ENCODE peak calls at places on chromosome 16, in five cellular contexts. One of them, this sample, is unnamed. For H3K9me3 and H3K27me3, the result is how much of the 10 kb centered on the place peaks cover.

GRCh38 chr16:29844575-29845331 is 18.3 kb downstream of the CDIPT start:
- DNase-seq in endodermal cell: no peak
- DNase-seq in HAP-1: no peak
- DNase-seq in ascending aorta: no peak
- DNase-seq in colonic mucosa: no peak
- DNase-seq in this sample: no peak

GRCh38 chr16:29891525-29892457 is 7.6 kb downstream of the SEZ6L2 start:
- DNase-seq in endodermal cell: no peak
- DNase-seq in ascending aorta: no peak
- DNase-seq in HAP-1: no peak
- DNase-seq in colonic mucosa: no peak
- DNase-seq in this sample: no peak

GRCh38 chr16:57804111-57804837 is 2.0 kb upstream of the KIFC3 start:
- DNase-seq in endodermal cell: no peak
- DNase-seq in ascending aorta: no peak
- DNase-seq in HAP-1: no peak
- DNase-seq in colonic mucosa: no peak
- DNase-seq in this sample: no peak

GRCh38 chr16:87326151-87326571 is 9.0 kb upstream of the C16orf95 start:
- DNase-seq in HAP-1: no peak
- DNase-seq in colonic mucosa: no peak
- DNase-seq in ascending aorta: no peak
- DNase-seq in endodermal cell: no peak
- DNase-seq in this sample: no peak

GRCh38 chr16:12613131-12613991 is 190.3 kb downstream of the CPPED1 start:
- DNase-seq in colonic mucosa: peak
- DNase-seq in endodermal cell: peak
- DNase-seq in HAP-1: no peak
- DNase-seq in ascending aorta: no peak
- DNase-seq in this sample: peak

GRCh38 chr16:31390504-31391043 is 2.6 kb upstream of the ITGAD start:
- DNase-seq in endodermal cell: no peak
- DNase-seq in HAP-1: no peak
- DNase-seq in ascending aorta: no peak
- DNase-seq in colonic mucosa: no peak
- DNase-seq in this sample: no peak

GRCh38 chr16:70653809-70654771 is 7.7 kb downstream of the IL34 start:
- DNase-seq in HAP-1: peak
- DNase-seq in ascending aorta: peak
- DNase-seq in endodermal cell: peak
- DNase-seq in colonic mucosa: peak
- DNase-seq in this sample: peak

GRCh38 chr16:53511403-53512280 is 8.6 kb upstream of the AKTIP start:
- DNase-seq in HAP-1: no peak
- DNase-seq in endodermal cell: peak
- DNase-seq in colonic mucosa: no peak
- DNase-seq in ascending aorta: peak
- DNase-seq in this sample: peak

GRCh38 chr16:19113577-19114358 is at the start of gene ITPRIPL2:
- DNase-seq in colonic mucosa: peak
- DNase-seq in HAP-1: peak
- DNase-seq in ascending aorta: peak
- DNase-seq in endodermal cell: peak
- DNase-seq in this sample: peak

GRCh38 chr16:75494696-75495601 is at the start of gene CHST6:
- DNase-seq in ascending aorta: no peak
- DNase-seq in endodermal cell: peak
- DNase-seq in HAP-1: peak
- DNase-seq in colonic mucosa: peak
- DNase-seq in this sample: no peak

GRCh38 chr16:17921357-17921978 is 415.1 kb downstream of the NPIPA8 start:
- DNase-seq in HAP-1: peak
- DNase-seq in endodermal cell: peak
- DNase-seq in ascending aorta: no peak
- DNase-seq in colonic mucosa: peak
- DNase-seq in this sample: peak

GRCh38 chr16:15907863-15908478 is 19.6 kb upstream of the CEP20 start:
- DNase-seq in HAP-1: peak
- DNase-seq in colonic mucosa: peak
- DNase-seq in endodermal cell: peak
- DNase-seq in ascending aorta: no peak
- DNase-seq in this sample: peak

GRCh38 chr16:68517606-68518161 is 21.4 kb upstream of the ZFP90 start:
- DNase-seq in ascending aorta: no peak
- DNase-seq in endodermal cell: no peak
- DNase-seq in HAP-1: no peak
- DNase-seq in colonic mucosa: no peak
- DNase-seq in this sample: no peak

GRCh38 chr16:9088848-9089247 is 2.6 kb upstream of the HAPSTR1 start:
- DNase-seq in colonic mucosa: no peak
- DNase-seq in ascending aorta: no peak
- DNase-seq in endodermal cell: no peak
- DNase-seq in HAP-1: no peak
- DNase-seq in this sample: no peak

GRCh38 chr16:21100447-21100846 is 50.2 kb downstream of the DNAH3 start:
- DNase-seq in endodermal cell: no peak
- DNase-seq in ascending aorta: no peak
- DNase-seq in colonic mucosa: no peak
- DNase-seq in HAP-1: no peak
- DNase-seq in this sample: no peak

GRCh38 chr16:58519707-58520106 is 4.4 kb downstream of the SETD6 start:
- DNase-seq in ascending aorta: no peak
- DNase-seq in HAP-1: no peak
- DNase-seq in colonic mucosa: no peak
- DNase-seq in endodermal cell: no peak
- DNase-seq in this sample: no peak

GRCh38 chr16:49596119-49596518 is 222.5 kb downstream of the C16orf78 start:
- DNase-seq in endodermal cell: peak
- DNase-seq in HAP-1: no peak
- DNase-seq in colonic mucosa: no peak
- DNase-seq in ascending aorta: peak
- DNase-seq in this sample: peak

GRCh38 chr16:76376988-76377387 is 99.8 kb downstream of the CNTNAP4 start:
- DNase-seq in ascending aorta: no peak
- DNase-seq in HAP-1: no peak
- DNase-seq in endodermal cell: no peak
- DNase-seq in colonic mucosa: no peak
- DNase-seq in this sample: no peak

GRCh38 chr16:17343028-17343427 is 127.7 kb downstream of the XYLT1 start:
- DNase-seq in colonic mucosa: no peak
- DNase-seq in HAP-1: no peak
- DNase-seq in endodermal cell: no peak
- DNase-seq in ascending aorta: no peak
- DNase-seq in this sample: no peak

GRCh38 chr16:15811778-15812750 is 44.8 kb downstream of the MYH11 start:
- DNase-seq in colonic mucosa: no peak
- DNase-seq in ascending aorta: peak
- DNase-seq in HAP-1: peak
- DNase-seq in endodermal cell: peak
- DNase-seq in this sample: peak

GRCh38 chr16:70664325-70665112 is 18.2 kb downstream of the IL34 start:
- DNase-seq in colonic mucosa: no peak
- DNase-seq in ascending aorta: peak
- DNase-seq in HAP-1: no peak
- DNase-seq in endodermal cell: peak
- DNase-seq in this sample: no peak

GRCh38 chr16:30430428-30430970 is 669 bp upstream of the DCTPP1 start:
- DNase-seq in colonic mucosa: no peak
- DNase-seq in endodermal cell: no peak
- DNase-seq in ascending aorta: no peak
- DNase-seq in HAP-1: no peak
- DNase-seq in this sample: peak

GRCh38 chr16:69105501-69106361 is at the start of gene HAS3:
- DNase-seq in colonic mucosa: peak
- DNase-seq in HAP-1: peak
- DNase-seq in endodermal cell: peak
- DNase-seq in ascending aorta: no peak
- DNase-seq in this sample: peak

GRCh38 chr16:30063893-30064745 is 1.4 kb upstream of the ALDOA start:
- DNase-seq in ascending aorta: peak
- DNase-seq in colonic mucosa: peak
- DNase-seq in endodermal cell: peak
- DNase-seq in HAP-1: peak
- DNase-seq in this sample: peak

GRCh38 chr16:75379911-75380847 is 53.1 kb downstream of the CFDP1 start:
- DNase-seq in colonic mucosa: peak
- DNase-seq in ascending aorta: no peak
- DNase-seq in endodermal cell: no peak
- DNase-seq in HAP-1: no peak
- DNase-seq in this sample: no peak

GRCh38 chr16:53673189-53673588 is 30.5 kb downstream of the RPGRIP1L start:
- DNase-seq in endodermal cell: no peak
- DNase-seq in colonic mucosa: no peak
- DNase-seq in ascending aorta: no peak
- DNase-seq in HAP-1: no peak
- DNase-seq in this sample: no peak

GRCh38 chr16:16857012-16857411 is 478.1 kb downstream of the NPIPA7 start:
- DNase-seq in ascending aorta: no peak
- DNase-seq in endodermal cell: peak
- DNase-seq in HAP-1: no peak
- DNase-seq in colonic mucosa: no peak
- DNase-seq in this sample: no peak

GRCh38 chr16:88809068-88809675 is 2.6 kb downstream of the APRT start:
- DNase-seq in ascending aorta: no peak
- DNase-seq in colonic mucosa: no peak
- DNase-seq in HAP-1: peak
- DNase-seq in endodermal cell: no peak
- DNase-seq in this sample: no peak

GRCh38 chr16:29645699-29646187 is 17.3 kb upstream of the SPN start:
- DNase-seq in colonic mucosa: no peak
- DNase-seq in endodermal cell: peak
- DNase-seq in HAP-1: peak
- DNase-seq in ascending aorta: no peak
- DNase-seq in this sample: peak

GRCh38 chr16:52912565-52913173 is 140.0 kb downstream of the CHD9NB start:
- DNase-seq in colonic mucosa: peak
- DNase-seq in ascending aorta: no peak
- DNase-seq in endodermal cell: peak
- DNase-seq in HAP-1: peak
- DNase-seq in this sample: peak

GRCh38 chr16:63361032-63361624 is 1324.9 kb upstream of the CDH8 start:
- DNase-seq in endodermal cell: peak
- DNase-seq in HAP-1: peak
- DNase-seq in colonic mucosa: peak
- DNase-seq in ascending aorta: no peak
- DNase-seq in this sample: peak

GRCh38 chr16:72621651-72622050 is 426.3 kb downstream of the ZFHX3 start:
- DNase-seq in HAP-1: no peak
- DNase-seq in endodermal cell: no peak
- DNase-seq in colonic mucosa: no peak
- DNase-seq in ascending aorta: no peak
- DNase-seq in this sample: no peak

GRCh38 chr16:23020084-23020483 is 129.2 kb downstream of the USP31 start:
- DNase-seq in endodermal cell: no peak
- DNase-seq in ascending aorta: no peak
- DNase-seq in colonic mucosa: no peak
- DNase-seq in HAP-1: no peak
- DNase-seq in this sample: peak

GRCh38 chr16:73000020-73000906 is 47.7 kb downstream of the ZFHX3 start:
- DNase-seq in HAP-1: peak
- DNase-seq in ascending aorta: peak
- DNase-seq in colonic mucosa: peak
- DNase-seq in endodermal cell: no peak
- DNase-seq in this sample: peak

GRCh38 chr16:87806608-87807546 is 41.1 kb upstream of the KLHDC4 start:
- DNase-seq in HAP-1: no peak
- DNase-seq in ascending aorta: peak
- DNase-seq in endodermal cell: peak
- DNase-seq in colonic mucosa: peak
- DNase-seq in this sample: peak

DNA sequence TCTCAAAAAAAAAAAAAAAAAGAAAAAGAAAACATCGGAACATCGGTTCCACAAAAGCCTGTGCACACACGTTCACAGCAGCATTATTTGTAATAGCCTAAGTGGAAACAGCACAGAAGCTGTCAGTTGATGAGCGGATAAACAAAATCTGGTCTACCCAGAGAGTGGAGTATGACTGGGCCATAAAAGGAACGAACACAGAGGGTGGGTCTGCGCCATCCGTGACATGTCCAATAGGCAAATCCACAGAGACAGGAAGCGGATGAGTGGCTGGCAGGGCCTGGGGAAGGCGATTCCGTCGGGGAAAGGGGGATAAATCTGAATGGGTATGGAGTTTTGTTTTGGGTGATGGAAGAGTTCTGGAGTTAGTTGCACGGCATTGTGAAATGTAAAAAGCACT is 212.2 kb upstream of the CIBAR2 start:
- DNase-seq in colonic mucosa: no peak
- DNase-seq in ascending aorta: no peak
- DNase-seq in endodermal cell: no peak
- DNase-seq in HAP-1: no peak
- DNase-seq in this sample: no peak
- H3K9me3 ChIP-seq in colonic mucosa: under half
- H3K9me3 ChIP-seq in ascending aorta: under half
- H3K9me3 ChIP-seq in endodermal cell: under half
- H3K9me3 ChIP-seq in HAP-1: under half
- H3K9me3 ChIP-seq in this sample: under half

GRCh38 chr16:67429799-67430503 is 970 bp upstream of the HSD11B2 start:
- DNase-seq in colonic mucosa: no peak
- DNase-seq in ascending aorta: no peak
- DNase-seq in HAP-1: no peak
- DNase-seq in endodermal cell: no peak
- DNase-seq in this sample: no peak
- H3K27me3 ChIP-seq in colonic mucosa: under half
- H3K27me3 ChIP-seq in ascending aorta: under half
- H3K27me3 ChIP-seq in HAP-1: under half
- H3K27me3 ChIP-seq in endodermal cell: under half
- H3K27me3 ChIP-seq in this sample: under half

GRCh38 chr16:3305109-3306068 is at the start of the genes TIGD7 and ZNF75A:
- DNase-seq in endodermal cell: peak
- DNase-seq in HAP-1: peak
- DNase-seq in ascending aorta: peak
- DNase-seq in colonic mucosa: peak
- DNase-seq in this sample: peak
- H3K9me3 ChIP-seq in endodermal cell: half or more
- H3K9me3 ChIP-seq in HAP-1: under half
- H3K9me3 ChIP-seq in ascending aorta: under half
- H3K9me3 ChIP-seq in colonic mucosa: under half
- H3K9me3 ChIP-seq in this sample: under half

GRCh38 chr16:700684-701584 is 4.7 kb downstream of the FBXL16 start:
- DNase-seq in ascending aorta: no peak
- DNase-seq in HAP-1: no peak
- DNase-seq in colonic mucosa: no peak
- DNase-seq in endodermal cell: peak
- DNase-seq in this sample: no peak

GRCh38 chr16:695355-696089 is 5.3 kb upstream of the WDR24 start:
- DNase-seq in colonic mucosa: peak
- DNase-seq in ascending aorta: no peak
- DNase-seq in endodermal cell: peak
- DNase-seq in HAP-1: no peak
- DNase-seq in this sample: peak

GRCh38 chr16:702341-702740 is 3.3 kb downstream of the FBXL16 start:
- DNase-seq in endodermal cell: no peak
- DNase-seq in ascending aorta: no peak
- DNase-seq in HAP-1: no peak
- DNase-seq in colonic mucosa: no peak
- DNase-seq in this sample: no peak

GRCh38 chr16:694863-695354 is 4.7 kb upstream of the WDR24 start:
- DNase-seq in endodermal cell: no peak
- DNase-seq in HAP-1: no peak
- DNase-seq in ascending aorta: no peak
- DNase-seq in colonic mucosa: no peak
- DNase-seq in this sample: no peak

GRCh38 chr16:698911-699671 is 6.5 kb downstream of the FBXL16 start:
- DNase-seq in HAP-1: no peak
- DNase-seq in ascending aorta: no peak
- DNase-seq in colonic mucosa: no peak
- DNase-seq in endodermal cell: no peak
- DNase-seq in this sample: no peak
- H3K27me3 ChIP-seq in HAP-1: under half
- H3K27me3 ChIP-seq in ascending aorta: under half
- H3K27me3 ChIP-seq in colonic mucosa: half or more
- H3K27me3 ChIP-seq in endodermal cell: half or more
- H3K27me3 ChIP-seq in this sample: under half